ENCODE peak calls at places on chromosomes 6 and 20, in seven cellular contexts. P is HTR-8/SVneo, H is COR-L47, Q is 8988T, U is GM23248, N is HuH-7.5, E is H9. M is an unnamed sample.

GRCh38 chr6:168326294-168327261 is 7.0 kb upstream of the DACT2 start:
- DNase-seq in P (no peak), H (no peak), Q (no peak), U (no peak), N (peak), E (no peak), M (no peak)

GRCh38 chr20:64222273-64222672 is 33.3 kb upstream of the PCMTD2 start:
- DNase-seq in P (peak), H (no peak), Q (no peak), U (peak), N (no peak), E (no peak), M (peak)

GRCh38 chr6:11434565-11435326 is 102.8 kb upstream of the TMEM170B start:
- DNase-seq in P (peak), H (no peak), Q (no peak), U (peak), N (peak), E (no peak), M (no peak)

GRCh38 chr20:45951925-45952834 is 17.7 kb downstream of the PCIF1 start:
- DNase-seq in P (no peak), H (no peak), Q (no peak), U (no peak), N (no peak), E (no peak), M (peak)

GRCh38 chr6:85569323-85569722 is 24.3 kb downstream of the SNX14 start:
- DNase-seq in P (peak), H (no peak), Q (no peak), U (peak), N (no peak), E (no peak), M (peak)

GRCh38 chr20:43691928-43692524 is 25.1 kb downstream of the MYBL2 start:
- DNase-seq in P (peak), H (peak), Q (peak), U (peak), N (peak), E (peak), M (peak)

GRCh38 chr6:56047931-56048520 is 172.6 kb upstream of the BMP5 start:
- DNase-seq in P (no peak), H (no peak), Q (no peak), U (no peak), N (no peak), E (no peak), M (no peak)

GRCh38 chr6:106959985-106960384 is 14.5 kb downstream of the CD24 start:
- DNase-seq in P (no peak), H (no peak), Q (no peak), U (no peak), N (no peak), E (no peak), M (no peak)

GRCh38 chr20:1326031-1326930 is 2.7 kb downstream of the SDCBP2 start:
- DNase-seq in P (no peak), H (no peak), Q (no peak), U (peak), N (no peak), E (peak), M (peak)

GRCh38 chr6:6721606-6722005 is 133.1 kb downstream of the LY86 start:
- DNase-seq in P (no peak), H (no peak), Q (no peak), U (no peak), N (no peak), E (no peak), M (no peak)

GRCh38 chr20:51647674-51648570 is 105.4 kb upstream of the NFATC2 start:
- DNase-seq in P (no peak), H (no peak), Q (no peak), U (no peak), N (no peak), E (no peak), M (no peak)

GRCh38 chr6:47014401-47014800 is 27.7 kb downstream of the ADGRF1 start:
- DNase-seq in P (no peak), H (no peak), Q (no peak), U (no peak), N (no peak), E (no peak), M (no peak)

GRCh38 chr6:28943557-28944411 is 20.0 kb upstream of the TRIM27 start:
- DNase-seq in P (no peak), H (peak), Q (no peak), U (peak), N (no peak), E (peak), M (peak)

GRCh38 chr20:25259788-25260254 is 11.9 kb downstream of the PYGB start:
- DNase-seq in P (no peak), H (no peak), Q (no peak), U (no peak), N (no peak), E (peak), M (no peak)

GRCh38 chr20:23918101-23918862 is 38.7 kb upstream of the CST5 start:
- DNase-seq in P (no peak), H (no peak), Q (no peak), U (no peak), N (no peak), E (no peak), M (no peak)

GRCh38 chr6:89434954-89435353 is 2.0 kb downstream of the ANKRD6 start:
- DNase-seq in P (no peak), H (no peak), Q (no peak), U (no peak), N (no peak), E (no peak), M (no peak)

GRCh38 chr20:62742979-62743776 is 34.5 kb downstream of the NTSR1 start:
- DNase-seq in P (no peak), H (no peak), Q (no peak), U (no peak), N (no peak), E (no peak), M (no peak)

GRCh38 chr6:170279977-170280688 is 10.7 kb downstream of the DLL1 start:
- DNase-seq in P (no peak), H (no peak), Q (peak), U (peak), N (peak), E (no peak), M (peak)

GRCh38 chr6:10101551-10102252 is 313.2 kb downstream of the TFAP2A start:
- DNase-seq in P (no peak), H (no peak), Q (no peak), U (peak), N (no peak), E (no peak), M (peak)

GRCh38 chr6:122202576-122203137 is 196.8 kb upstream of the HSF2 start:
- DNase-seq in P (peak), H (no peak), Q (no peak), U (no peak), N (no peak), E (peak), M (no peak)

GRCh38 chr6:36666726-36667591 is 11.6 kb upstream of the CDKN1A start:
- DNase-seq in P (peak), H (peak), Q (no peak), U (peak), N (peak), E (peak), M (peak)

GRCh38 chr20:58906894-58907293 is 54.4 kb downstream of the GNAS start:
- DNase-seq in P (no peak), H (no peak), Q (no peak), U (peak), N (no peak), E (no peak), M (peak)

GRCh38 chr6:27295301-27296079 is 16.6 kb downstream of the POM121L2 start:
- DNase-seq in P (peak), H (no peak), Q (no peak), U (peak), N (no peak), E (peak), M (peak)

GRCh38 chr6:109465772-109466171 is 10.2 kb upstream of the MICAL1 start:
- DNase-seq in P (no peak), H (no peak), Q (no peak), U (no peak), N (no peak), E (no peak), M (no peak)

GRCh38 chr20:577167-577791 is 32.8 kb downstream of the TCF15 start:
- DNase-seq in P (no peak), H (no peak), Q (no peak), U (peak), N (no peak), E (peak), M (no peak)

GRCh38 chr6:149031545-149032317 is 284.9 kb downstream of the UST start:
- DNase-seq in P (peak), H (no peak), Q (peak), U (peak), N (no peak), E (no peak), M (peak)

GRCh38 chr20:64030371-64031134 is 5.4 kb upstream of the C20orf204 start:
- DNase-seq in P (no peak), H (no peak), Q (no peak), U (no peak), N (no peak), E (no peak), M (no peak)

GRCh38 chr6:169857343-169858292 is 106.2 kb downstream of the ERMARD start:
- DNase-seq in P (no peak), H (no peak), Q (no peak), U (no peak), N (no peak), E (no peak), M (no peak)

GRCh38 chr20:16951876-16952275 is 203.7 kb downstream of the OTOR start:
- DNase-seq in P (no peak), H (no peak), Q (no peak), U (no peak), N (no peak), E (no peak), M (no peak)

GRCh38 chr6:88741071-88741470 is 222.3 kb downstream of the RNGTT start:
- DNase-seq in P (no peak), H (no peak), Q (no peak), U (no peak), N (no peak), E (no peak), M (no peak)

GRCh38 chr6:20564269-20564668 is 30.0 kb downstream of the CDKAL1 start:
- DNase-seq in P (no peak), H (no peak), Q (no peak), U (peak), N (no peak), E (no peak), M (peak)

GRCh38 chr6:144683216-144684070 is 398.3 kb downstream of the UTRN start:
- DNase-seq in P (no peak), H (no peak), Q (no peak), U (peak), N (no peak), E (no peak), M (no peak)

GRCh38 chr6:130293800-130294199 is 71.0 kb upstream of the SAMD3 start:
- DNase-seq in P (peak), H (peak), Q (peak), U (peak), N (peak), E (peak), M (peak)

GRCh38 chr6:76703786-76704185 is 631.3 kb upstream of the IMPG1 start:
- DNase-seq in P (no peak), H (no peak), Q (no peak), U (peak), N (no peak), E (no peak), M (no peak)

GRCh38 chr6:90537723-90538407 is 49.0 kb downstream of the MAP3K7 start:
- DNase-seq in P (no peak), H (no peak), Q (no peak), U (peak), N (no peak), E (no peak), M (peak)